ENCODE peak calls at places on chromosomes 2 and 18, in eight cellular contexts. J, F, R, D, W, H, G and K are unnamed samples.

GRCh38 chr18:77098554-77099174 is 33.9 kb downstream of the MBP start:
- DNase-seq in G (no peak), J (no peak), D (no peak), R (peak; percentile 42), H (peak; percentile 59), W (no peak), F (no peak), K (no peak)

GRCh38 chr2:41940715-41941114 is 107.1 kb upstream of the PKDCC start:
- DNase-seq in G (no peak), W (no peak), J (no peak), R (no peak), H (peak; percentile 70), D (peak; percentile 46), F (peak; percentile 81), K (no peak)

GRCh38 chr2:174176898-174177297 is 71.4 kb downstream of the OLA1 start:
- DNase-seq in W (no peak), G (peak; percentile 48), H (no peak), D (peak; percentile 80), R (no peak), J (no peak), F (no peak), K (peak; percentile 96)

GRCh38 chr18:70522183-70522582 is 233.3 kb downstream of the SOCS6 start:
- DNase-seq in F (no peak), R (no peak), G (no peak), H (no peak), D (no peak), J (no peak), W (no peak), K (no peak)

GRCh38 chr2:216109962-216110614 is 940 bp downstream of the XRCC5 start:
- DNase-seq in F (peak; percentile 69), R (peak; percentile 73), W (peak; percentile 43), H (no peak), G (peak; percentile 44), D (peak; percentile 67), J (no peak), K (peak; percentile 44)

GRCh38 chr2:181991171-181991885 is 5.7 kb downstream of the PPP1R1C start:
- DNase-seq in D (no peak), J (no peak), H (no peak), F (no peak), G (no peak), R (no peak), W (peak; percentile 52), K (no peak)

GRCh38 chr2:103367877-103368276 is 606.0 kb downstream of the TMEM182 start:
- DNase-seq in W (no peak), R (no peak), G (no peak), H (no peak), D (no peak), F (no peak), J (no peak), K (no peak)

GRCh38 chr2:142778289-142778688 is 99.2 kb upstream of the KYNU start:
- DNase-seq in W (no peak), G (peak; percentile 37), J (no peak), F (no peak), D (no peak), R (no peak), H (no peak), K (no peak)

GRCh38 chr2:48829036-48829435 is 73.5 kb upstream of the LHCGR start:
- DNase-seq in J (no peak), G (no peak), W (no peak), F (peak; percentile 12), R (peak; percentile 26), H (no peak), D (peak; percentile 27), K (peak; percentile 34)

GRCh38 chr2:151904807-151905206 is 76.6 kb upstream of the ARL5A start:
- DNase-seq in G (no peak), R (no peak), W (no peak), J (no peak), F (no peak), D (no peak), H (no peak), K (no peak)

GRCh38 chr2:179237209-179237946 is 27.3 kb downstream of the SESTD1 start:
- DNase-seq in G (peak; percentile 19), J (no peak), H (no peak), D (no peak), F (no peak), R (no peak), W (no peak), K (no peak)

GRCh38 chr2:127080226-127080940 is 26.6 kb downstream of the BIN1 start:
- DNase-seq in R (no peak), D (no peak), H (no peak), G (no peak), W (no peak), F (no peak), J (no peak), K (no peak)

GRCh38 chr18:78883501-78883900 is 96.1 kb upstream of the SALL3 start:
- DNase-seq in J (no peak), F (no peak), R (no peak), G (no peak), H (no peak), W (no peak), D (no peak), K (no peak)

GRCh38 chr2:108927936-108928659 is 60.9 kb downstream of the EDAR start:
- DNase-seq in W (no peak), H (no peak), J (no peak), D (peak; percentile 46), F (peak; percentile 69), R (peak; percentile 57), G (peak; percentile 72), K (peak; percentile 49)

GRCh38 chr2:236298924-236299475 is 34.8 kb upstream of the ASB18 start:
- DNase-seq in F (no peak), D (no peak), H (no peak), G (no peak), W (no peak), R (no peak), J (no peak), K (no peak)

GRCh38 chr2:46657042-46657504 is 177.7 kb downstream of the TMEM247 start:
- DNase-seq in F (peak; percentile 89), G (peak; percentile 62), D (no peak), R (peak; percentile 85), H (peak; percentile 69), W (no peak), J (peak; percentile 43), K (peak; percentile 47)

GRCh38 chr18:31738460-31739407 is 21.9 kb downstream of the SLC25A52 start:
- DNase-seq in J (no peak), H (no peak), R (no peak), W (no peak), F (no peak), D (no peak), G (peak; percentile 3), K (no peak)

GRCh38 chr2:10733584-10733958 is 12.1 kb downstream of the ATP6V1C2 start:
- DNase-seq in D (no peak), F (no peak), H (no peak), G (no peak), J (no peak), R (no peak), W (no peak), K (peak; percentile 38)

GRCh38 chr2:158239271-158239670 is 137.6 kb downstream of the UPP2 start:
- DNase-seq in D (no peak), G (peak; percentile 68), J (no peak), W (no peak), F (no peak), H (no peak), R (no peak), K (peak; percentile 21)

GRCh38 chr2:204357175-204357695 is 188.0 kb upstream of the PARD3B start:
- DNase-seq in J (no peak), D (no peak), W (no peak), G (no peak), R (no peak), F (no peak), H (no peak), K (no peak)

GRCh38 chr2:176682278-176682677 is 413.0 kb downstream of the MTX2 start:
- DNase-seq in R (peak; percentile 72), G (no peak), J (no peak), W (no peak), F (peak; percentile 4), D (no peak), H (no peak), K (no peak)

GRCh38 chr2:88067189-88067588 is 436 bp upstream of the SMYD1 start:
- DNase-seq in J (peak; percentile 37), D (no peak), R (no peak), W (no peak), F (no peak), G (no peak), H (no peak), K (no peak)

GRCh38 chr2:88069117-88069516 is 1.5 kb downstream of the SMYD1 start:
- DNase-seq in J (no peak), F (no peak), W (no peak), H (no peak), D (no peak), G (no peak), R (no peak), K (no peak)

GRCh38 chr2:88068044-88068443 is 419 bp downstream of the SMYD1 start:
- DNase-seq in W (no peak), R (no peak), D (no peak), J (no peak), F (no peak), H (no peak), G (no peak), K (no peak)

GRCh38 chr2:88066543-88066942 is 1.1 kb upstream of the SMYD1 start:
- DNase-seq in G (no peak), J (no peak), H (no peak), F (no peak), D (no peak), R (no peak), W (no peak), K (no peak)

DNA sequence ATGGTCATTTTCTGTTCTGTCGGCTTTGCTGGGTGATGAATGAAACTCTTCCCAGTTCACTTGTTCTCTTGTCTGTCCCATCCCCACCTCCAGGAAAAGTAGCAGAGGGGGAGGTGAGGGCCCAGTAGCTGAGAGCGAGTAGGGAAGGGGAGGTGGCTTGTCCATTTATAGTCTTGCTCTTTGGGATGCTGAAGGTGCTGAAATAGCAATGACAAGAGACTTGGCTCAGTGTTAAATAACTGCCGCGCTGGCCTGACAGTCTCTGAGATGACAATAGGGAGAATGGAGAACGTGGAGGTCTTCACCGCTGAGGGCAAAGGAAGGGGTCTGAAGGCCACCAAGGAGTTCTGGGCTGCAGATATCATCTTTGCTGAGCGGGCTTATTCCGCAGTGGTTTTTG is at the start of gene SMYD1:
- DNase-seq in W (no peak), J (peak; percentile 37), R (no peak), D (no peak), F (no peak), G (no peak), H (no peak), K (no peak)
- H3K4me3 ChIP-seq in W (no peak within 1 kb of the TSS), J (peak within 1 kb of the TSS; percentile 72), R (no peak within 1 kb of the TSS), D (no peak within 1 kb of the TSS), F (no peak within 1 kb of the TSS), G (no peak within 1 kb of the TSS), H (no peak within 1 kb of the TSS), K (no peak within 1 kb of the TSS)

GRCh38 chr2:202033317-202034248 is at the start of gene FZD7:
- DNase-seq in J (peak; percentile 95), F (peak; percentile 89), G (peak; percentile 89), D (peak; percentile 97), H (peak; percentile 97), W (peak; percentile 87), R (peak; percentile 94), K (peak; percentile 63)
- TF ChIP-seq CTCF in J (no peak), F (peak; percentile 16), G (peak; percentile 29), D (peak; percentile 17), H (no peak), W (peak; percentile 34), R (peak; percentile 25), K (peak; percentile 44)

GRCh38 chr2:231483398-231484329 is 19.4 kb upstream of the NCL start:
- DNase-seq in W (peak; percentile 74), R (peak; percentile 10), D (no peak), H (peak; percentile 55), F (peak; percentile 26), J (peak; percentile 40), G (no peak), K (no peak)
- H3K4me3 ChIP-seq in W (peak overlapping the region; percentile 50), R (peak overlapping the region; percentile 43), D (no peak overlapping the region), H (peak overlapping the region; percentile 42), F (peak overlapping the region; percentile 50), J (peak overlapping the region; percentile 77), G (no peak overlapping the region), K (peak overlapping the region; percentile 42)

GRCh38 chr2:43798300-43798699 is 24.5 kb downstream of the DYNC2LI1 start:
- DNase-seq in D (no peak), W (no peak), G (peak; percentile 29), F (no peak), R (no peak), H (no peak), J (no peak), K (no peak)
- TF ChIP-seq CTCF in D (peak; percentile 8), W (no peak), G (peak; percentile 55), F (peak; percentile 25), R (peak; percentile 29), H (no peak), J (no peak), K (no peak)